ENCODE peak calls at places on chromosome 21, in seven cellular contexts. H, T, P, W, O, Z and F are unnamed samples.

GRCh38 chr21:38997051-38997450 is 186.2 kb downstream of the PSMG1 start:
- DNase-seq in H (no peak), T (no peak), P (no peak), W (no peak), O (no peak), Z (no peak), F (no peak)

GRCh38 chr21:30434033-30434631 is 4.1 kb downstream of the KRTAP13-4 start:
- DNase-seq in H (no peak), T (peak), P (no peak), W (peak), O (peak), Z (peak), F (peak)

GRCh38 chr21:45823100-45823681 is 158.4 kb upstream of the COL6A1 start:
- DNase-seq in H (no peak), T (no peak), P (no peak), W (no peak), O (no peak), Z (no peak), F (no peak)

GRCh38 chr21:45016491-45017375 is 57.6 kb upstream of the ADARB1 start:
- DNase-seq in H (no peak), T (no peak), P (no peak), W (no peak), O (peak), Z (no peak), F (no peak)

GRCh38 chr21:45948576-45949141 is 32.9 kb upstream of the COL6A1 start:
- DNase-seq in H (no peak), T (no peak), P (no peak), W (peak), O (no peak), Z (no peak), F (no peak)

GRCh38 chr21:16488042-16488441 is 758.3 kb downstream of the USP25 start:
- DNase-seq in H (no peak), T (no peak), P (no peak), W (no peak), O (no peak), Z (no peak), F (no peak)

GRCh38 chr21:28899744-28900143 is 92.9 kb downstream of the LTN1 start:
- DNase-seq in H (no peak), T (no peak), P (no peak), W (no peak), O (no peak), Z (peak), F (no peak)

GRCh38 chr21:17612565-17613241 is at the start of gene BTG3:
- DNase-seq in H (peak), T (peak), P (peak), W (peak), O (peak), Z (peak), F (peak)

GRCh38 chr21:15152591-15152990 is 87.8 kb upstream of the NRIP1 start:
- DNase-seq in H (no peak), T (no peak), P (no peak), W (no peak), O (no peak), Z (no peak), F (no peak)

GRCh38 chr21:17925000-17925610 is 105.9 kb upstream of the C21orf91 start:
- DNase-seq in H (no peak), T (peak), P (peak), W (peak), O (peak), Z (peak), F (peak)

GRCh38 chr21:45392206-45392971 is 12.6 kb upstream of the COL18A1 start:
- DNase-seq in H (no peak), T (no peak), P (no peak), W (no peak), O (no peak), Z (no peak), F (no peak)

GRCh38 chr21:46084709-46085108 is 13.2 kb upstream of the COL6A2 start:
- DNase-seq in H (no peak), T (no peak), P (no peak), W (no peak), O (no peak), Z (no peak), F (no peak)

GRCh38 chr21:37751268-37751975 is 164.8 kb downstream of the KCNJ6 start:
- DNase-seq in H (no peak), T (no peak), P (no peak), W (no peak), O (no peak), Z (no peak), F (no peak)

GRCh38 chr21:42269382-42269781 is 45.8 kb downstream of the TFF3 start:
- DNase-seq in H (no peak), T (peak), P (peak), W (peak), O (no peak), Z (no peak), F (no peak)